ENCODE peak calls at places on chromosome 10, in eight cellular contexts. Y is GM12891; I is EL; V is BJ; Q is NCI-H2171 treated with DMSO at 0.1 percent for 48 hours; G is activated CD4-positive, alpha-beta T cell treated with anti-CD3 and anti-CD28 coated beads for 24 hours; N is NAMALWA; J is RWPE1. O is an unnamed sample.

GRCh38 chr10:130900441-130901160 is 410.9 kb downstream of the TCERG1L start:
- DNase-seq in G (no peak), I (no peak), Q (no peak), J (no peak), N (no peak), V (no peak), Y (no peak), O (no peak)

GRCh38 chr10:47217123-47217522 is 82.9 kb upstream of the GDF10 start:
- DNase-seq in Y (no peak), Q (no peak), V (no peak), J (no peak), G (no peak), I (no peak), N (no peak), O (no peak)

GRCh38 chr10:14665865-14666857 is 108.5 kb downstream of the FAM107B start:
- DNase-seq in J (no peak), V (no peak), I (no peak), N (no peak), Y (no peak), Q (peak), G (no peak), O (no peak)

GRCh38 chr10:97901381-97901780 is 51.7 kb downstream of the GOLGA7B start:
- DNase-seq in N (no peak), V (no peak), I (no peak), Q (no peak), Y (no peak), J (no peak), G (no peak), O (no peak)

GRCh38 chr10:15123749-15124184 is 26.6 kb downstream of the RPP38 start:
- DNase-seq in Q (no peak), G (no peak), Y (no peak), I (peak), V (peak), N (no peak), J (peak), O (no peak)

GRCh38 chr10:81216949-81217348 is 658.0 kb upstream of the NRG3 start:
- DNase-seq in Q (no peak), I (no peak), Y (no peak), N (no peak), V (no peak), J (no peak), G (no peak), O (no peak)

GRCh38 chr10:73340121-73340520 is 18.5 kb downstream of the CFAP70 start:
- DNase-seq in Y (no peak), J (no peak), I (peak), V (no peak), G (no peak), N (no peak), Q (no peak), O (no peak)

GRCh38 chr10:132477398-132478340 is 59.9 kb upstream of the INPP5A start:
- DNase-seq in G (no peak), N (no peak), I (no peak), Q (peak), Y (no peak), V (no peak), J (no peak), O (no peak)

GRCh38 chr10:1180836-1181235 is 124.7 kb downstream of the WDR37 start:
- DNase-seq in J (no peak), N (no peak), I (no peak), G (no peak), Y (no peak), V (no peak), Q (no peak), O (no peak)

GRCh38 chr10:64659311-64659710 is 1138.1 kb downstream of the REEP3 start:
- DNase-seq in Y (no peak), N (no peak), G (no peak), I (no peak), Q (no peak), V (no peak), J (peak), O (no peak)

GRCh38 chr10:114023198-114023597 is 20.5 kb upstream of the ADRB1 start:
- DNase-seq in Q (no peak), V (no peak), Y (no peak), N (no peak), J (no peak), G (no peak), I (peak), O (no peak)

GRCh38 chr10:52956451-52956850 is 183.9 kb upstream of the MBL2 start:
- DNase-seq in V (no peak), J (peak), Y (no peak), G (no peak), I (no peak), Q (no peak), N (no peak), O (no peak)

GRCh38 chr10:91665842-91666241 is 33.0 kb upstream of the PPP1R3C start:
- DNase-seq in Y (no peak), I (peak), N (no peak), Q (no peak), V (no peak), G (no peak), J (no peak), O (no peak)

GRCh38 chr10:122981066-122981464 is 864 bp downstream of the PSTK start:
- DNase-seq in V (no peak), J (peak), N (peak), Y (no peak), Q (no peak), I (peak), G (peak), O (peak)

GRCh38 chr10:86334515-86335085 is 32.0 kb downstream of the GRID1 start:
- DNase-seq in J (peak), N (no peak), Q (peak), G (no peak), I (no peak), Y (no peak), V (no peak), O (no peak)

GRCh38 chr10:35300063-35300699 is 36.1 kb upstream of the CCNY start:
- DNase-seq in J (peak), N (peak), G (no peak), V (peak), I (peak), Q (peak), Y (peak), O (no peak)

GRCh38 chr10:7957591-7957990 is 96.9 kb upstream of the GATA3 start:
- DNase-seq in G (no peak), Y (no peak), Q (no peak), N (no peak), I (no peak), V (no peak), J (no peak), O (no peak)

GRCh38 chr10:25029519-25029918 is 13.1 kb downstream of the THNSL1 start:
- DNase-seq in V (no peak), N (no peak), I (no peak), Q (no peak), G (no peak), J (no peak), Y (no peak), O (no peak)

GRCh38 chr10:77801474-77802238 is 124.9 kb downstream of the DLG5 start:
- DNase-seq in G (peak), Q (no peak), Y (no peak), J (peak), N (no peak), I (peak), V (peak), O (no peak)

GRCh38 chr10:65350619-65351018 is 1575.2 kb upstream of the LRRTM3 start:
- DNase-seq in N (no peak), V (no peak), Y (no peak), J (no peak), G (no peak), I (no peak), Q (no peak), O (no peak)

GRCh38 chr10:79453392-79453791 is 8.0 kb upstream of the ZCCHC24 start:
- DNase-seq in G (no peak), V (no peak), N (no peak), Q (no peak), Y (no peak), I (no peak), J (no peak), O (no peak)

GRCh38 chr10:13382759-13383753 is 35.0 kb upstream of the SEPHS1 start:
- DNase-seq in Y (no peak), I (no peak), N (no peak), J (peak), G (no peak), V (no peak), Q (peak), O (no peak)

GRCh38 chr10:78059916-78060315 is 26.3 kb downstream of the RPS24 start:
- DNase-seq in Y (no peak), V (no peak), J (no peak), N (no peak), G (no peak), I (no peak), Q (no peak), O (no peak)

GRCh38 chr10:121284952-121285351 is 313.3 kb downstream of the FGFR2 start:
- DNase-seq in Q (peak), I (no peak), J (no peak), V (no peak), N (no peak), Y (no peak), G (no peak), O (no peak)